ENCODE peak calls at places on chromosomes 6 and 20, in five cellular contexts. X, C, E, J and K are unnamed samples.

GRCh38 chr6:26016326-26017275 is 54.0 kb downstream of the TRIM38 start:
- DNase-seq in J (no peak), E (no peak), C (no peak), X (no peak), K (no peak)

GRCh38 chr20:58117944-58118343 is 110.5 kb downstream of the ANKRD60 start:
- DNase-seq in J (no peak), C (no peak), E (no peak), X (no peak), K (no peak)

GRCh38 chr6:72699142-72699541 is 77.3 kb downstream of the KCNQ5 start:
- DNase-seq in C (no peak), X (no peak), J (no peak), E (no peak), K (no peak)

GRCh38 chr6:136031982-136032381 is 180.5 kb downstream of the PDE7B start:
- DNase-seq in C (no peak), X (no peak), J (peak), E (no peak), K (no peak)

GRCh38 chr6:155395339-155395738 is 60.3 kb downstream of the NOX3 start:
- DNase-seq in E (no peak), X (no peak), C (no peak), J (no peak), K (no peak)

GRCh38 chr20:1527923-1528322 is 29.6 kb downstream of the SIRPD start:
- DNase-seq in X (no peak), C (no peak), E (no peak), J (no peak), K (no peak)

GRCh38 chr6:37585937-37586336 is 86.2 kb upstream of the CCDC167 start:
- DNase-seq in X (no peak), E (no peak), C (no peak), J (no peak), K (no peak)

GRCh38 chr6:26054937-26055669 is 32.1 kb upstream of the HFE start:
- DNase-seq in E (peak), X (peak), J (peak), C (peak), K (peak)